ENCODE peak calls at places on chromosomes 4 and X, in nine cellular contexts. K, V, S, Y, B, O, Q, I and P are unnamed samples.

GRCh38 chrX:13223868-13224555 is 95.8 kb downstream of the ATXN3L start:
- DNase-seq in K (no peak), V (no peak), S (no peak), Y (peak), B (no peak), O (no peak), Q (peak), I (peak), P (peak)

GRCh38 chr4:61478340-61478739 is 278.2 kb downstream of the ADGRL3 start:
- DNase-seq in K (no peak), V (no peak), S (no peak), Y (no peak), B (no peak), O (no peak), Q (no peak), I (no peak), P (no peak)

GRCh38 chrX:18883234-18883960 is 100.5 kb downstream of the PHKA2 start:
- DNase-seq in K (peak), V (no peak), S (no peak), Y (no peak), B (no peak), O (peak), Q (no peak), I (no peak), P (peak)

GRCh38 chrX:49816435-49816834 is 12.7 kb upstream of the PAGE4 start:
- DNase-seq in K (no peak), V (no peak), S (no peak), Y (no peak), B (no peak), O (no peak), Q (no peak), I (no peak), P (no peak)

GRCh38 chrX:39821011-39821708 is 276.6 kb downstream of the BCOR start:
- DNase-seq in K (no peak), V (no peak), S (peak), Y (peak), B (no peak), O (no peak), Q (no peak), I (no peak), P (no peak)

GRCh38 chr4:106355193-106355592 is 13.4 kb downstream of the GIMD1 start:
- DNase-seq in K (no peak), V (no peak), S (no peak), Y (no peak), B (no peak), O (no peak), Q (no peak), I (peak), P (no peak)

GRCh38 chr4:26433556-26433955 is 56.7 kb downstream of the CCKAR start:
- DNase-seq in K (no peak), V (no peak), S (no peak), Y (no peak), B (no peak), O (no peak), Q (no peak), I (peak), P (no peak)

GRCh38 chr4:184396001-184396400 is 78.3 kb downstream of the IRF2 start:
- DNase-seq in K (no peak), V (no peak), S (peak), Y (no peak), B (no peak), O (no peak), Q (no peak), I (no peak), P (no peak)

GRCh38 chrX:132836471-132836870 is 122.0 kb downstream of the HS6ST2 start:
- DNase-seq in K (no peak), V (no peak), S (no peak), Y (no peak), B (no peak), O (no peak), Q (no peak), I (no peak), P (no peak)

GRCh38 chr4:168528131-168528949 is 31.5 kb downstream of the PALLD start:
- DNase-seq in K (no peak), V (no peak), S (no peak), Y (no peak), B (no peak), O (no peak), Q (no peak), I (peak), P (peak)

GRCh38 chr4:95507147-95507546 is 41.6 kb downstream of the UNC5C start:
- DNase-seq in K (no peak), V (no peak), S (no peak), Y (no peak), B (no peak), O (no peak), Q (no peak), I (peak), P (peak)

GRCh38 chr4:87949961-87950360 is 25.6 kb upstream of the SPP1 start:
- DNase-seq in K (no peak), V (no peak), S (no peak), Y (peak), B (no peak), O (no peak), Q (peak), I (peak), P (peak)

GRCh38 chrX:138775501-138775900 is 64.0 kb upstream of the FGF13 start:
- DNase-seq in K (no peak), V (no peak), S (peak), Y (peak), B (no peak), O (no peak), Q (no peak), I (peak), P (peak)

GRCh38 chrX:138128025-138128671 is 562.2 kb downstream of the ZIC3 start:
- DNase-seq in K (no peak), V (no peak), S (peak), Y (peak), B (no peak), O (no peak), Q (peak), I (peak), P (peak)

GRCh38 chr4:5435201-5435600 is 273.2 kb downstream of the EVC2 start:
- DNase-seq in K (no peak), V (no peak), S (no peak), Y (no peak), B (no peak), O (no peak), Q (no peak), I (no peak), P (no peak)

GRCh38 chr4:176102414-176102813 is 36.8 kb downstream of the WDR17 start:
- DNase-seq in K (no peak), V (no peak), S (no peak), Y (no peak), B (no peak), O (no peak), Q (no peak), I (no peak), P (no peak)

GRCh38 chr4:37644962-37645361 is 41.2 kb downstream of the RELL1 start:
- DNase-seq in K (no peak), V (no peak), S (no peak), Y (no peak), B (no peak), O (no peak), Q (no peak), I (peak), P (no peak)

GRCh38 chr4:41363384-41363981 is 106.8 kb downstream of the UCHL1 start:
- DNase-seq in K (no peak), V (peak), S (no peak), Y (no peak), B (no peak), O (peak), Q (no peak), I (peak), P (peak)

GRCh38 chrX:107714196-107714811 is 61.3 kb downstream of the TSC22D3 start:
- DNase-seq in K (no peak), V (no peak), S (no peak), Y (no peak), B (no peak), O (no peak), Q (no peak), I (peak), P (no peak)

GRCh38 chrX:65587616-65588526 is 53.3 kb upstream of the LAS1L start:
- DNase-seq in K (peak), V (peak), S (no peak), Y (peak), B (peak), O (peak), Q (peak), I (peak), P (peak)

GRCh38 chrX:20479896-20480295 is 213.2 kb upstream of the RPS6KA3 start:
- DNase-seq in K (no peak), V (no peak), S (no peak), Y (no peak), B (no peak), O (no peak), Q (no peak), I (no peak), P (no peak)

GRCh38 chrX:47831788-47832187 is 4.9 kb upstream of the ZNF81 start:
- DNase-seq in K (no peak), V (peak), S (peak), Y (peak), B (no peak), O (no peak), Q (peak), I (peak), P (peak)

GRCh38 chr4:122747883-122748282 is 15.4 kb downstream of the BBS12 start:
- DNase-seq in K (no peak), V (no peak), S (no peak), Y (no peak), B (no peak), O (no peak), Q (no peak), I (peak), P (peak)

GRCh38 chr4:20248155-20248558 is 3.5 kb upstream of the SLIT2 start:
- DNase-seq in K (no peak), V (no peak), S (peak), Y (peak), B (no peak), O (no peak), Q (no peak), I (peak), P (peak)

GRCh38 chr4:76090241-76090691 is 15.8 kb downstream of the ART3 start:
- DNase-seq in K (no peak), V (no peak), S (peak), Y (no peak), B (no peak), O (no peak), Q (peak), I (peak), P (peak)

GRCh38 chr4:17511041-17511949 is 595 bp downstream of the QDPR start:
- DNase-seq in K (peak), V (peak), S (peak), Y (peak), B (no peak), O (peak), Q (peak), I (peak), P (peak)

GRCh38 chr4:151045907-151046306 is 30.8 kb upstream of the LRBA start:
- DNase-seq in K (no peak), V (no peak), S (peak), Y (peak), B (no peak), O (no peak), Q (peak), I (no peak), P (peak)

GRCh38 chr4:174245714-174246113 is 37.8 kb downstream of the FBXO8 start:
- DNase-seq in K (no peak), V (no peak), S (no peak), Y (no peak), B (no peak), O (no peak), Q (no peak), I (no peak), P (no peak)

GRCh38 chr4:174236359-174236758 is 47.1 kb downstream of the FBXO8 start:
- DNase-seq in K (no peak), V (no peak), S (no peak), Y (no peak), B (no peak), O (no peak), Q (no peak), I (no peak), P (no peak)

GRCh38 chr4:174244441-174244840 is 39.0 kb downstream of the FBXO8 start:
- DNase-seq in K (no peak), V (no peak), S (no peak), Y (no peak), B (no peak), O (no peak), Q (no peak), I (peak), P (peak)

DNA sequence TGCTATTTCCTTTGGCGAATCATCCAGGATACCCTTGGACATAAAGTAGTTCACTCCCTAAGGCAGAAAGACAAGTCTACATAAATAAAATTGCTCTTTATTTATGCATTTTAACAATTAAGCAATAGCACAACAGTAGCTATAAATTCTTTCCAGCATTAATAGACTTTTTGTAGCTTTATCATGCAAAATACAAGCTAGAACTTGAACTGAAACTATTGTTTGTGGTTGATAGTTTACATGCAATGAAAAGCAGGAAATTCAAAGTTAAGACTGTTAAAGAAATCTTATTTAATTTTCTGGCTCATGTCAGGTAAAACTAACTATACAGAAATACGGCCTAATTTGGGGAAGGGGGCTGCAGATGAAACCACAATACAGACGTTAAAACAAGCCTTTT is 42.3 kb downstream of the FBXO8 start:
- DNase-seq in K (no peak), V (no peak), S (no peak), Y (no peak), B (no peak), O (no peak), Q (no peak), I (no peak), P (no peak)
- H3K4me3 ChIP-seq in K (no peak), V (no peak), S (no peak), Y (no peak), B (no peak), O (no peak), Q (no peak), I (no peak), P (no peak)

GRCh38 chr4:69536558-69536957 is 40.9 kb upstream of the UGT2B4 start:
- DNase-seq in K (no peak), V (no peak), S (no peak), Y (no peak), B (no peak), O (no peak), Q (no peak), I (no peak), P (no peak)
- TF ChIP-seq CTCF in K (no peak), V (no peak), S (no peak), Y (no peak), B (no peak), O (no peak), Q (no peak), I (no peak), P (no peak)

DNA sequence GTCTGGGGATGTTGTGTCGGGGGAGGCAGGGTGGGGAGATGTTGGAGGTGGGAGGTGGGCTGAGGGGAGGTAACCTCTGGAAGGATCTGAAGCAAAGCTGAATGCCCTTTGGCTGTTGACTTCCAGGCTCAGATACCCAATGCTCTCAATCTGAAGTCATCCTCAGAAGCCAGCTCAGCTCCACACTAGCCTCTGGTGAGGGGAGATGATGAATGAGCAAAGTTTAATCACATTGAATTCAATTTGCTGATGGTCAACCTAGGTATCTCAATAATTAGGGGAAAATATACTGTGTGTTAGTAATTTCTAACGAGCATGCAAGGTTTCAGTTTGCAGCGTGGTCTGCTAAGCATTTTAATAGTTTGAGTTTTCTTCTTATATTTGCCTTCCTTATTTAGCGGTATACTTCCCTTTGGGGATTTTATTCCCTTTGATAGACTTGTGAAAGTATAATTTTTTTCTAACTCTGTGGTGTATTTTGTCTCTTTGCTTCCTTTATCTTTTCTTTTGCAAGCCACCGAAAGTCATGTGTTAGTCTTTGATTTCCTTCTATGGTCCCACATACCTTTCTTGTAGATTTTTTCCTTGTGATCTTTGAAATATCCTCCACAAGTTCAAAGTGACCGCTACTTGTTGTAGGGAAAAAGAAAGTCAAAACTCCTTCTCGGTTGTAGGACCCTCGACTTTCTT is 146.3 kb upstream of the LEF1 start:
- DNase-seq in K (no peak), V (no peak), S (no peak), Y (no peak), B (no peak), O (no peak), Q (no peak), I (no peak), P (no peak)
- H3K4me3 ChIP-seq in K (no peak), V (no peak), S (no peak), Y (no peak), B (no peak), O (no peak), Q (no peak), I (no peak), P (no peak)

DNA sequence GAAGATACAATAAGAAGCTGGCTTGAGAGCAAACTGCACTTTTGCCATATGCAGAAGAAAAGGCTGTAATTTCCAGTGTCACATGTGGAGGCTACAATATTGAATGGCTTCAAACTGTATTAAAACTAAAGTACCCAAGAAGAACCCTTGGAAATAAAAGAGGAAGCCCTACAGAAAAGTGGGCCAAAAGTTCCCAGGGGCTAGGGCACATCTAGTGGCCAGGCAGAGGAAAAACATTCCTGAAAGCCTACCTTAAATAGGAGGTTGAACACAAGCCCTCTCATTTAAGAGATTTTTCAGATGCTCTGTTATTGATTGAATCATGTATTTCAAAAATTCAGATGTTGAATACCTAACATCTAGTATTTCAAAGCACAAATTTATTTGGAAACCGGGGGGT is 40.6 kb upstream of the PRDX4 start:
- DNase-seq in K (no peak), V (no peak), S (no peak), Y (no peak), B (no peak), O (no peak), Q (no peak), I (no peak), P (no peak)
- TF ChIP-seq CTCF in K (no peak), V (no peak), S (no peak), Y (peak), B (no peak), O (no peak), Q (no peak), I (peak), P (peak)

GRCh38 chr4:8439168-8439567 is 1.4 kb downstream of the ACOX3 start:
- DNase-seq in K (no peak), V (no peak), S (no peak), Y (no peak), B (no peak), O (no peak), Q (no peak), I (peak), P (peak)
- H3K4me3 ChIP-seq in K (no peak), V (no peak), S (peak), Y (peak), B (no peak), O (peak), Q (no peak), I (no peak), P (peak)

DNA sequence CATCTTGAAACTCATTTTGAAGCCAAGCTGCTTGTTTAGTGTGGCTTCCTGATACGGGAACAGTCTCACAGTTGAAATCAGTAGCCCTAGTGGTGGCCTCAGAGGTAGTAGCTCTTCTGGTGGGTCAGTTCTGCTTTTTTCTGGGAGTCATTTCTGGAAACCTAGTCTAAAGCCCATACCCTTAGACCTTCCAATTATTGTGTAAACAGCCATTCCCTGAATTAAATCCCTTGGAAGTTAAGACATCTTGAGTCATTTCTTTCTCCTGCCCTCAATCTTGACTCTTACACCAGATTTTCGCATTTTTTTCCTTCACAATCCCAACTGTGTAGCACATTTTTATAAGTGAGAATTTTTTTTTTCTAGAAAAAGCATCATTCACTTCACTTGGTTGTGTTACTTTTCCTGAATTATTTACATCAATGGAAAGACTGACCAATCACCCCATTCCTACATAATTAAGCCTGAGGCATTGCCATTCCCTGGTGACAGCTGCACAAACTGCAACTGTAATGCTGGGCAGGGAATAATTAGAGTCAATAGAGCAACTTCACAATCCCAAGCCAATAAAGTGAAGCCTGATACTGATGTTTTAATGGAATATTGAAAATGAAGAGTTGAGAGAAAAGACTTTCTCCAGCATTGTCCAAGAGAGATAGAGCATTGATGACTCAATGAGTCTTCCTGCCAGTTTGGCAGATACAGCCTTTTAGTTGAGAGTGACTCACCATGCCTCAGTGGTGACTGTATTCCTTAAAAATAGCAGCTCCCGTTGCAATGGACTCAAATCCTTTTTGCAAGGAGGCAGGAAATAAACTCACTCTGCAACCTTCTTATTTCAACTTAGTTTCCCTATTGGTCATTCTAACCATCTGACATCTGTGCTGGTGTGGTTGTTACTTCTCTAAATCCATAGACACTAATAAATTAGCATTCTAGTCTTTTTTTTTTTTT is 13.0 kb upstream of the SEPSECS start:
- DNase-seq in K (peak), V (no peak), S (peak), Y (peak), B (no peak), O (no peak), Q (peak), I (peak), P (peak)
- TF ChIP-seq CTCF in K (no peak), V (no peak), S (no peak), Y (no peak), B (no peak), O (no peak), Q (no peak), I (no peak), P (no peak)

DNA sequence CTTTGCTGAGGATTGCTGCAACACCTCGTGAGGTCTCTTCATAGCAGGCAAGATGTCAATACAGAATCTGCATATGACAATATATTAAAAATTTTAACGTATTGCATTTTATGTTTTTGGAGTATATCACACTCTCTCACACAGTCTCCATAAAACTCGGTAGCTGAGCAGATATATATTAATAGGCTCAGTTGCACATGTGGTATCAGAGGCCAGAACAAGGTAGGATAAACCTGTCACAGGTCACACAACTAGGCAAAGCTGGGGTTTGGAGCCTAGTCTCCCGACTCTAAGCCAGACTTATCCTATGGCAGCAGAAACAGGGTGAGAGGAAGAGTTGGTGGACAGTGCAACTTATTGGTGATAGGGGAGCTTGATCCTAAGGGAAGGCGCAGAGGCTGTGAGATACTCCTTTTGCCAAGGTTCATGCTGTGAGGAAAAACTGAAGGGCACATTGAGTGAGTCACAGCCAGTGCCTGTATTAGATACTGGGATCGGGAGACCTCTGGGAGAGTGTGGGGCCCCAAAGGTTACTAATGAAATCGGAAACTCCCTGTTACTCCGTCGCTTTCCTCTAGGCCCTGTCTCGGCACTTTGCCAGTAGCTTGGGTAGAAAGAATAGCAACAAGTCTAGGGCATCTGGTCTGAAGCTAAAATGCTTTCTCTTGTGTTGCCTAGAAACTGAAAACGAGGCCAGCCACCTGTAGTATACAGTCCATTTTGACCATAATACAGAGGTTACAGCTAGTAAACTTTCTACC is 195.7 kb downstream of the ARHGAP10 start:
- DNase-seq in K (peak), V (no peak), S (no peak), Y (peak), B (no peak), O (no peak), Q (no peak), I (peak), P (no peak)
- H3K4me3 ChIP-seq in K (no peak), V (no peak), S (no peak), Y (no peak), B (no peak), O (no peak), Q (no peak), I (no peak), P (no peak)